ENCODE peak calls at places on chromosomes 16 and 17, in five cellular contexts. O is H9, E is H1, M is neuronal stem cell, R is trophoblast cell. J is an unnamed sample.

GRCh38 chr17:9647014-9647413 is 1.7 kb downstream of the USP43 start:
- DNase-seq in O (peak; percentile 52), E (no peak), M (peak; percentile 9), R (peak; percentile 92), J (peak; percentile 4)

GRCh38 chr16:73713301-73713700 is 583.3 kb upstream of the PSMD7 start:
- DNase-seq in O (no peak), E (no peak), M (no peak), R (no peak), J (no peak)

GRCh38 chr16:83110221-83110768 is 483.5 kb downstream of the CDH13 start:
- DNase-seq in O (no peak), E (no peak), M (no peak), R (no peak), J (peak; percentile 6)

GRCh38 chr16:68378436-68379415 is 67.9 kb downstream of the PRMT7 start:
- DNase-seq in O (no peak), E (no peak), M (no peak), R (no peak), J (no peak)

GRCh38 chr17:8503368-8503767 is 67.7 kb downstream of the NDEL1 start:
- DNase-seq in O (no peak), E (no peak), M (no peak), R (no peak), J (peak; percentile 26)

GRCh38 chr17:21502301-21502700 is 126.1 kb downstream of the KCNJ12 start:
- DNase-seq in O (no peak), E (no peak), M (no peak), R (no peak), J (no peak)

GRCh38 chr16:15837761-15838160 is 19.1 kb downstream of the MYH11 start:
- DNase-seq in O (no peak), E (no peak), M (no peak), R (no peak), J (no peak)

GRCh38 chr17:13508916-13509315 is 92.8 kb downstream of the HS3ST3A1 start:
- DNase-seq in O (no peak), E (no peak), M (no peak), R (no peak), J (no peak)

GRCh38 chr17:65013613-65014391 is 42.7 kb downstream of the GNA13 start:
- DNase-seq in O (no peak), E (no peak), M (no peak), R (peak; percentile 48), J (peak; percentile 88)

GRCh38 chr17:71329310-71330098 is 791.3 kb upstream of the SOX9 start:
- DNase-seq in O (no peak), E (no peak), M (no peak), R (no peak), J (no peak)

GRCh38 chr17:72386619-72387237 is 265.9 kb downstream of the SOX9 start:
- DNase-seq in O (no peak), E (no peak), M (no peak), R (no peak), J (no peak)

GRCh38 chr17:63439682-63440081 is 6.4 kb downstream of the CYB561 start:
- DNase-seq in O (no peak), E (no peak), M (no peak), R (no peak), J (peak; percentile 58)

GRCh38 chr17:65558683-65559311 is 2.7 kb downstream of the AXIN2 start:
- DNase-seq in O (no peak), E (no peak), M (no peak), R (no peak), J (no peak)

GRCh38 chr17:81388612-81389367 is 6.5 kb upstream of the BAHCC1 start:
- DNase-seq in O (peak; percentile 63), E (no peak), M (no peak), R (no peak), J (peak; percentile 67)

GRCh38 chr17:20967776-20968175 is 75.0 kb downstream of the USP22 start:
- DNase-seq in O (no peak), E (no peak), M (no peak), R (no peak), J (no peak)

GRCh38 chr16:84132527-84133285 is 12.3 kb downstream of the HSDL1 start:
- DNase-seq in O (no peak), E (no peak), M (no peak), R (no peak), J (no peak)

GRCh38 chr17:53313746-53314145 is 509.0 kb upstream of the KIF2B start:
- DNase-seq in O (no peak), E (no peak), M (no peak), R (no peak), J (peak; percentile 3)

GRCh38 chr17:1720856-1721386 is 3.6 kb upstream of the WDR81 start:
- DNase-seq in O (peak; percentile 83), E (no peak), M (no peak), R (peak; percentile 51), J (peak; percentile 61)

GRCh38 chr17:63774141-63774981 is at the start of gene DDX42:
- DNase-seq in O (peak; percentile 60), E (no peak), M (no peak), R (peak; percentile 33), J (peak; percentile 81)

GRCh38 chr17:59141860-59142259 is 13.1 kb downstream of the SKA2 start:
- DNase-seq in O (no peak), E (no peak), M (no peak), R (no peak), J (no peak)

GRCh38 chr16:11560701-11561439 is 25.8 kb downstream of the LITAF start:
- DNase-seq in O (no peak), E (no peak), M (no peak), R (no peak), J (peak; percentile 78)

GRCh38 chr16:80105160-80105559 is 435.6 kb upstream of the DYNLRB2 start:
- DNase-seq in O (no peak), E (no peak), M (no peak), R (peak; percentile 73), J (no peak)

GRCh38 chr16:3702082-3702481 is 15.2 kb downstream of the TRAP1 start:
- DNase-seq in O (no peak), E (no peak), M (no peak), R (no peak), J (no peak)

GRCh38 chr16:27853651-27854050 is 209.9 kb downstream of the GSG1L start:
- DNase-seq in O (no peak), E (no peak), M (no peak), R (no peak), J (no peak)

GRCh38 chr16:69823831-69824563 is 61.9 kb downstream of the WWP2 start:
- DNase-seq in O (no peak), E (no peak), M (no peak), R (no peak), J (no peak)

GRCh38 chr16:62018301-62019060 is 17.8 kb downstream of the CDH8 start:
- DNase-seq in O (no peak), E (no peak), M (no peak), R (peak; percentile 62), J (no peak)

GRCh38 chr17:42016411-42016831 is 818 bp downstream of the DNAJC7 start:
- DNase-seq in O (no peak), E (no peak), M (no peak), R (no peak), J (peak; percentile 37)

GRCh38 chr16:27974896-27975540 is 88.5 kb downstream of the GSG1L start:
- DNase-seq in O (no peak), E (no peak), M (no peak), R (no peak), J (no peak)

GRCh38 chr17:17812211-17813054 is 24.4 kb downstream of the SREBF1 start:
- DNase-seq in O (peak; percentile 94), E (no peak), M (peak; percentile 79), R (peak; percentile 21), J (peak; percentile 74)

GRCh38 chr17:9401434-9401833 is 174.2 kb downstream of the STX8 start:
- DNase-seq in O (no peak), E (no peak), M (no peak), R (peak; percentile 82), J (peak; percentile 16)

GRCh38 chr16:69906838-69907301 is 44.3 kb upstream of the CLEC18A start:
- DNase-seq in O (no peak), E (no peak), M (no peak), R (no peak), J (peak; percentile 83)

GRCh38 chr16:67767953-67768352 is 38.4 kb downstream of the RANBP10 start:
- DNase-seq in O (no peak), E (no peak), M (no peak), R (no peak), J (peak; percentile 73)

GRCh38 chr17:68600123-68600880 is 865 bp downstream of the FAM20A start:
- DNase-seq in O (peak; percentile 88), E (no peak), M (peak; percentile 44), R (no peak), J (peak; percentile 14)

GRCh38 chr17:78125138-78125913 is 3.2 kb downstream of the TMC6 start:
- DNase-seq in O (no peak), E (no peak), M (no peak), R (no peak), J (no peak)
- H4K91ac ChIP-seq in O (no peak overlapping the region), E (no peak overlapping the region), M (no peak overlapping the region), R (no peak overlapping the region), J (no peak overlapping the region)

DNA sequence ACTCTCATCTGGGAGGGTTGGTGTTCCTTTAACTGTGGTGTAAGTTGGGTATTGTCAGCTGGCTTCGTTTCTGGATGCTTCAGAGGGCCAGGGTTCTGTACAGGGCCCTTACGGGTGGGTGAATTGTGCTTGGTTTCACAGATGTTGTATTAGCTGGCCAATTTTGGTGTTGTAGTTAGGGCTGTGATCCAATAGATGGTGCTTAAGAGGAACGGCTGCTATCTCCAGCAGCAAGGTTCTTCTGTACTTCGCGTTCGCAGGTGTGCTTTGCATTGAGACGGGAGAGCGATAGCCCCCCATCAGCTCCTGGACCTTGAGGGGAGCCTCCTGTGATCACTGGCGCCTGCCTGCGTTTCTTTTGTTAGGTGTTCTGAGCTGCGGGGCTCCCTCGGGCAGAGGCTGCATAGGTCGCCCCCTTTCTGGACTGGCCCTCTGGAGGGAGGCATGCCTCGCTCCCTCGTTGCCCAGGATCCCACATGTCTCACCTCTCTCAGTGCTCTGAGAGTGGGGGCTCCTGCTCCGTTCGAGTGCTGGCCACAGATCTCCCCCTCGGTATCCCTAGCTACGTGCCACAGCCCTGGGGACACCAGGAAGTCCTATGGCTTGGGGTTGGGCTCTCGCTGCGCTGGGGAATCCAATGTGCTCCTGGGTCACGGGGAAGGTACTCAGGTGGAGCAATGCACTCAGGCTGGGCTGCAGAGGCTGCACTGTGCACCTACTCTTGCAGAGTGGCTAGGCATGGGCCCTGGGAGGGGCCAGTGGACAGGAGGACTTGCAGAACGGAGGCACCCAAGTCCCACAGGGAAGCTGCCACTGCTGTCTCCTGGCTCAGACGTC is 844 bp upstream of the PRDM7 start:
- DNase-seq in O (peak; percentile 40), E (no peak), M (no peak), R (no peak), J (no peak)
- H4K8ac ChIP-seq in O (no peak overlapping the region), E (no peak overlapping the region), M (no peak overlapping the region), R (no peak overlapping the region), J (peak overlapping the region; percentile 14)

GRCh38 chr17:75525806-75526554 is 483 bp downstream of the LLGL2 start:
- DNase-seq in O (peak; percentile 69), E (no peak), M (peak; percentile 41), R (no peak), J (peak; percentile 15)
- H2BK12ac ChIP-seq in O (no peak overlapping the region), E (no peak overlapping the region), M (no peak overlapping the region), R (no peak overlapping the region), J (no peak overlapping the region)

GRCh38 chr16:88333645-88334516 is 48.9 kb upstream of the ZNF469 start:
- DNase-seq in O (no peak), E (no peak), M (no peak), R (no peak), J (no peak)

GRCh38 chr16:88331989-88332920 is 50.5 kb upstream of the ZNF469 start:
- DNase-seq in O (no peak), E (no peak), M (no peak), R (peak; percentile 30), J (peak; percentile 100)

GRCh38 chr16:88337021-88337420 is 45.7 kb upstream of the ZNF469 start:
- DNase-seq in O (no peak), E (no peak), M (no peak), R (no peak), J (no peak)

GRCh38 chr16:88335150-88335685 is 47.5 kb upstream of the ZNF469 start:
- DNase-seq in O (no peak), E (no peak), M (no peak), R (no peak), J (no peak)

GRCh38 chr16:88334517-88335149 is 48.1 kb upstream of the ZNF469 start:
- DNase-seq in O (no peak), E (no peak), M (no peak), R (no peak), J (no peak)
- H4K91ac ChIP-seq in O (no peak overlapping the region), E (no peak overlapping the region), M (no peak overlapping the region), R (no peak overlapping the region), J (no peak overlapping the region)